ENCODE peak calls at places on chromosomes 16 and 17, in nine cellular contexts. S, U, P, Z, X, F, I, C and G are unnamed samples.

GRCh38 chr16:83912152-83912948 is 13.4 kb downstream of the MLYCD start:
- DNase-seq in S (no peak), U (no peak), I (peak; percentile 18), C (no peak), X (no peak), P (no peak), Z (peak; percentile 34), F (peak; percentile 91), G (no peak)

GRCh38 chr17:64092111-64092510 is 37.8 kb downstream of the ERN1 start:
- DNase-seq in I (no peak), Z (no peak), F (no peak), S (no peak), X (no peak), C (no peak), P (no peak), U (no peak), G (no peak)

GRCh38 chr17:28993013-28993600 is 12.7 kb downstream of the SEZ6 start:
- DNase-seq in I (no peak), C (no peak), U (peak; percentile 32), X (no peak), F (no peak), Z (no peak), S (no peak), P (peak; percentile 37), G (no peak)

GRCh38 chr17:81002409-81003361 is 11.0 kb downstream of the CHMP6 start:
- DNase-seq in U (no peak), I (peak; percentile 42), P (peak; percentile 59), F (peak; percentile 78), X (peak; percentile 95), C (peak; percentile 85), S (peak; percentile 49), Z (peak; percentile 72), G (no peak)

GRCh38 chr17:35017021-35017420 is 36.7 kb downstream of the LIG3 start:
- DNase-seq in P (no peak), I (no peak), Z (no peak), X (no peak), F (no peak), U (no peak), C (no peak), S (no peak), G (no peak)

GRCh38 chr17:27968206-27968732 is 74.2 kb upstream of the NLK start:
- DNase-seq in C (no peak), X (no peak), U (no peak), I (no peak), P (no peak), F (no peak), S (no peak), Z (no peak), G (no peak)

GRCh38 chr16:3020247-3020603 is at the start of gene TNFRSF12A:
- DNase-seq in Z (peak; percentile 56), P (peak; percentile 90), C (peak; percentile 46), S (no peak), U (peak; percentile 64), I (peak; percentile 93), F (peak; percentile 88), X (peak; percentile 94), G (no peak)

GRCh38 chr16:66274335-66275110 is 92.0 kb upstream of the CDH5 start:
- DNase-seq in F (no peak), U (peak; percentile 33), X (peak; percentile 50), S (no peak), Z (peak; percentile 67), P (no peak), I (peak; percentile 43), C (peak; percentile 55), G (no peak)

GRCh38 chr16:87850009-87851006 is 19.0 kb downstream of the SLC7A5 start:
- DNase-seq in C (peak; percentile 47), Z (peak; percentile 49), F (peak; percentile 87), P (peak; percentile 79), I (peak; percentile 90), X (peak; percentile 62), S (peak; percentile 57), U (no peak), G (no peak)

DNA sequence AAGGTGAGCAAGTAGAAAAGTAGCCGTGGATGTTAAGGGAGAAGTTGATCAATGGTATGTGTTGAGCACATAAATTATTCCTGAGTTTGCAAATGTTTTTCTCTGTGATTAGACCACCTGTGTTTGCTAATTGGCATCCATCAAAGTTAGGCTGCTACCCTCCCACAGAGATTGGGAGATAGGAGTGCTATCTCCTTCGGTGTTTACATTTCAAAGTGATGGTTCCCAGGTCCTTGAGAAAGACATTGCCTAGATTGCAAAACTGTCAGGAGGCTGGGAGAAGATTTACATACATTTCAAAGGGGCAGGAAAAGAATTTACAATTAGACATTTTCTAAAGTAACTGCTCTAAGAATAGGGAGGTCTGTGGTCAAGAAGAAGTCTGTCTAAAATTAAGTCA is 54.3 kb upstream of the CNTNAP4 start:
- DNase-seq in P (no peak), I (no peak), C (no peak), Z (no peak), F (no peak), X (no peak), S (no peak), U (no peak), G (no peak)
- TF ChIP-seq CTCF in P (no peak), I (no peak), C (no peak), Z (no peak), F (no peak), X (no peak), S (no peak), U (no peak), G (no peak)

GRCh38 chr17:39687101-39687545 is 734 bp downstream of the PGAP3 start:
- DNase-seq in I (no peak), U (no peak), S (no peak), X (no peak), P (peak; percentile 99), F (peak; percentile 42), Z (no peak), C (no peak), G (no peak)

GRCh38 chr17:39688475-39688835 is 598 bp upstream of the PGAP3 start:
- DNase-seq in X (peak; percentile 30), S (no peak), U (no peak), C (peak; percentile 13), Z (no peak), P (peak; percentile 97), I (no peak), F (no peak), G (no peak)

GRCh38 chr17:39684369-39685043 is 3.4 kb downstream of the PGAP3 start:
- DNase-seq in S (no peak), F (peak; percentile 20), U (no peak), P (peak; percentile 78), I (no peak), C (no peak), Z (no peak), X (no peak), G (no peak)

GRCh38 chr17:39687546-39688474 is at the start of gene PGAP3:
- DNase-seq in I (peak; percentile 95), Z (peak; percentile 90), X (peak; percentile 93), S (peak; percentile 71), F (peak; percentile 95), P (peak; percentile 100), U (peak; percentile 99), C (peak; percentile 88), G (peak; percentile 67)

DNA sequence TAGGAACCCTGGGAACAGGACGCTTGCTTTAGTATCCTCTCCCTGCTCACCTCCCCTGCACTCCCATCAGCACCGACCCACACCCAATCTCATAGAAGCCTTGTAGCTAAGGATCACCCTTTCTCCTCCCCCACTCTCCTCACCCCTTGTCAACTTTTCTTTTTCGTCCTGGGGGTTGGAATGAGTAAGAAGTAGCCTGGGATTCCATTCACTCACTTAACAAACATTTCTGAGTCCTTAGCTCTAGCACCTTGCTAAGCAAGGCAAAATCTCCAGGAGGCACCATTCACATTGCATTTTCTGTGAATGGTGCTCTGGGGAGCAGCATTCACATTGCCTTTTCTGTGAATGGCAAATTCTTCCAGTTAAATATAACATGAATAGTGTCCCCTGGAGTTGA is 1.1 kb upstream of the PGAP3 start:
- DNase-seq in Z (no peak), F (peak; percentile 8), S (no peak), I (no peak), P (peak; percentile 88), X (no peak), C (no peak), U (no peak), G (no peak)
- TF ChIP-seq CTCF in Z (no peak), F (no peak), S (no peak), I (no peak), P (no peak), X (no peak), C (no peak), U (no peak), G (no peak)

DNA sequence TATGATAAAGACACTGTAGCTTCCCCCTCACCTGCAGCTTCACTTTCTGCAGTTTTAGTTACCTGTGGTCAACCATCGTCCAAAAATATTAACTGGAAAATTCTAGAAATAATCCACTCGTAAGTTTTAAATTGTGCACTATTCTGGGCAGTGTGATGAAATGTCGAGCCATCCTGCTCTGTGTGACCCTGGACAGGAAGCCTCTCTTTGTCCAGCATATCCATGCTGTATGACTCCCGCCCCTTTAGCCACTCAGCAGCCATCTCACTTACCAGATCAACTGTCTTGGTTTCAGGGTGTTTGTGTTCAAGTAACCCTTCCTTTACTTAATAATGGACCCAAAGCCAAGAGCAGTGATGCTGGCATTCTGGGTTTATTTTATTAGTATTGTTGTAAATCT is 56.1 kb downstream of the SIAH1 start:
- DNase-seq in F (no peak), Z (no peak), U (no peak), I (no peak), C (no peak), S (no peak), P (no peak), X (no peak), G (no peak)
- TF ChIP-seq CTCF in F (no peak), Z (no peak), U (no peak), I (no peak), C (no peak), S (no peak), P (no peak), X (no peak), G (no peak)

DNA sequence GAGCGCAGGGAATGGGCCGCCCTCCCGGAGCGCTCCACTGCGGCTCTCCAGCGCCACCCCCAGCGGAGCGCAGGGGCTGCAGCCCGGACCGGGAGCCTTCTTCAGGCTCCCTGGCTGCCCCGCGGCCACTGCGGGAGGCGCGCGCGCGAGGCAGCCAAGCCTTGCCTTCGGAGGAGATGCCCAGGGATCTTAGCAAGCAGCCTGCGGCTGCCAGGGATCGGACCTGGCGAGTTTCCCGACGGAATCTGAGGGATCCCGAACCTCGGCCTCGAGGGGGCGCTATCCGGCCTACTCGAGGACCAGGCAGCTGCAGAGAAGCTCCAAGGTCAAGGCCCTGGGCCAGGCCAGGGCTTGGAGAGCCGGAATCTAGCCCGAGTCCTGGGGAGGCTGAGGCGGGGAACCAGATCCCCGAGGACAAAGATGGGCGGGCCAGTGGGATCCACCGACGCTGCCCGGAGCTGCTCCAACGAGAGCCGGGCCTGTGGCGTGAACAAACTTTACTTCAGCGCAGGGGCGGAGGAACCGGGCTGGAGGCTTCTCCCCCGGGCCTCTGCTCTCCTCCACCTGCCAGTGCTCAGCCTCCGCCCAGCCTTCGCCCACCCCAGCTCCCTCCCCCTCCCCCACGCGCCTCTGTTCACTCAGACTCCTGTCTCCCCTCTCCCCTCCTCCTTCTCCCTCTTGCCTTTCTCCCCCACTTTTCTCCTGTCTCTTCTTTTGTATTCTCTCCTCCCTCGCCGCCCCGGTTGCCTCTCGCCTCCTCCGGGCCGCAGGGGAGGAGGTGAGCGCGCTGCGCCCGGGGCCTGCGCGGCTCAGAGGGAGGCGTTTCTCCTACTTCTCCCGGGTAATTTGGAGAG is at the start of gene IRX6:
- DNase-seq in X (peak; percentile 6), Z (no peak), P (no peak), I (peak; percentile 37), U (peak; percentile 14), F (peak; percentile 90), S (no peak), C (no peak), G (no peak)
- TF ChIP-seq CTCF in X (peak; percentile 37), Z (no peak), P (no peak), I (peak; percentile 2), U (peak; percentile 22), F (peak; percentile 59), S (no peak), C (no peak), G (peak; percentile 24)